ENCODE peak calls at places on chromosomes 16 and 17, in four cellular contexts. One of them, this sample, is unnamed. For H3K4me1, the result is how much of the 10 kb centered on the place peaks cover.

GRCh38 chr17:10661377-10661906 is 4.3 kb upstream of the MYH3 start:
- DNase-seq in neural progenitor cell: peak
- DNase-seq in SK-N-SH: no peak
- DNase-seq in H1: no peak
- DNase-seq in this sample: no peak

GRCh38 chr17:49013311-49014205 is 16.4 kb downstream of the IGF2BP1 start:
- DNase-seq in SK-N-SH: no peak
- DNase-seq in neural progenitor cell: peak
- DNase-seq in H1: peak
- DNase-seq in this sample: peak

GRCh38 chr16:50360033-50360778 is 8.6 kb downstream of the BRD7 start:
- DNase-seq in SK-N-SH: no peak
- DNase-seq in H1: no peak
- DNase-seq in neural progenitor cell: no peak
- DNase-seq in this sample: no peak

GRCh38 chr16:3596101-3596861 is 15.1 kb downstream of the SLX4 start:
- DNase-seq in SK-N-SH: no peak
- DNase-seq in H1: no peak
- DNase-seq in neural progenitor cell: no peak
- DNase-seq in this sample: no peak

GRCh38 chr16:15548482-15548891 is 94.5 kb downstream of the MARF1 start:
- DNase-seq in neural progenitor cell: no peak
- DNase-seq in H1: no peak
- DNase-seq in SK-N-SH: no peak
- DNase-seq in this sample: no peak

GRCh38 chr17:57489321-57489720 is 233.0 kb downstream of the MSI2 start:
- DNase-seq in H1: no peak
- DNase-seq in neural progenitor cell: no peak
- DNase-seq in SK-N-SH: no peak
- DNase-seq in this sample: no peak

GRCh38 chr16:17801024-17801423 is 330.3 kb upstream of the XYLT1 start:
- DNase-seq in H1: no peak
- DNase-seq in SK-N-SH: no peak
- DNase-seq in neural progenitor cell: no peak
- DNase-seq in this sample: no peak

GRCh38 chr17:76081295-76082210 is 2.6 kb downstream of the ZACN start:
- DNase-seq in neural progenitor cell: no peak
- DNase-seq in H1: peak
- DNase-seq in SK-N-SH: peak
- DNase-seq in this sample: peak

GRCh38 chr16:54199486-54200160 is 87.0 kb downstream of the IRX3 start:
- DNase-seq in SK-N-SH: no peak
- DNase-seq in H1: no peak
- DNase-seq in neural progenitor cell: no peak
- DNase-seq in this sample: no peak

GRCh38 chr16:58462499-58462996 is 37.4 kb upstream of the NDRG4 start:
- DNase-seq in H1: peak
- DNase-seq in neural progenitor cell: no peak
- DNase-seq in SK-N-SH: no peak
- DNase-seq in this sample: peak

GRCh38 chr16:50756466-50756865 is 14.6 kb downstream of the CYLD start:
- DNase-seq in SK-N-SH: no peak
- DNase-seq in neural progenitor cell: no peak
- DNase-seq in H1: no peak
- DNase-seq in this sample: no peak

GRCh38 chr17:66633322-66633965 is 201.5 kb upstream of the CACNG5 start:
- DNase-seq in neural progenitor cell: no peak
- DNase-seq in H1: no peak
- DNase-seq in SK-N-SH: no peak
- DNase-seq in this sample: no peak

GRCh38 chr16:73025506-73026131 is 22.3 kb downstream of the ZFHX3 start:
- DNase-seq in SK-N-SH: peak
- DNase-seq in neural progenitor cell: no peak
- DNase-seq in H1: no peak
- DNase-seq in this sample: no peak

GRCh38 chr17:80210348-80211108 is 9.6 kb downstream of the SGSH start:
- DNase-seq in neural progenitor cell: no peak
- DNase-seq in SK-N-SH: no peak
- DNase-seq in H1: no peak
- DNase-seq in this sample: no peak

GRCh38 chr16:21190599-21190998 is 20.8 kb downstream of the ZP2 start:
- DNase-seq in neural progenitor cell: no peak
- DNase-seq in H1: no peak
- DNase-seq in SK-N-SH: peak
- DNase-seq in this sample: no peak

GRCh38 chr17:79740413-79740812 is 9.7 kb downstream of the ENPP7 start:
- DNase-seq in neural progenitor cell: no peak
- DNase-seq in SK-N-SH: peak
- DNase-seq in H1: no peak
- DNase-seq in this sample: no peak

GRCh38 chr17:69854381-69854780 is 220.6 kb upstream of the KCNJ16 start:
- DNase-seq in H1: no peak
- DNase-seq in SK-N-SH: no peak
- DNase-seq in neural progenitor cell: no peak
- DNase-seq in this sample: no peak

GRCh38 chr16:48546774-48547173 is 63.2 kb downstream of the N4BP1 start:
- DNase-seq in SK-N-SH: no peak
- DNase-seq in H1: no peak
- DNase-seq in neural progenitor cell: no peak
- DNase-seq in this sample: no peak

GRCh38 chr17:9174312-9174711 is 153.0 kb downstream of the NTN1 start:
- DNase-seq in SK-N-SH: no peak
- DNase-seq in H1: no peak
- DNase-seq in neural progenitor cell: no peak
- DNase-seq in this sample: no peak

GRCh38 chr16:49696414-49697101 is 159.4 kb downstream of the ZNF423 start:
- DNase-seq in H1: peak
- DNase-seq in SK-N-SH: peak
- DNase-seq in neural progenitor cell: peak
- DNase-seq in this sample: peak

GRCh38 chr17:63714550-63715277 is 14.8 kb upstream of the LIMD2 start:
- DNase-seq in SK-N-SH: no peak
- DNase-seq in neural progenitor cell: no peak
- DNase-seq in H1: no peak
- DNase-seq in this sample: no peak

GRCh38 chr16:8948069-8948593 is 15.6 kb downstream of the USP7 start:
- DNase-seq in neural progenitor cell: no peak
- DNase-seq in H1: no peak
- DNase-seq in SK-N-SH: no peak
- DNase-seq in this sample: no peak

GRCh38 chr17:77531641-77532040 is 390.9 kb downstream of the SEC14L1 start:
- DNase-seq in H1: no peak
- DNase-seq in SK-N-SH: no peak
- DNase-seq in neural progenitor cell: no peak
- DNase-seq in this sample: no peak

GRCh38 chr17:36728030-36728991 is 126.9 kb downstream of the MRM1 start:
- DNase-seq in SK-N-SH: peak
- DNase-seq in neural progenitor cell: no peak
- DNase-seq in H1: no peak
- DNase-seq in this sample: no peak

GRCh38 chr16:53766304-53767016 is 62.5 kb downstream of the FTO start:
- DNase-seq in neural progenitor cell: no peak
- DNase-seq in H1: no peak
- DNase-seq in SK-N-SH: no peak
- DNase-seq in this sample: no peak

GRCh38 chr16:15966420-15967222 is 17.2 kb downstream of the ABCC1 start:
- DNase-seq in H1: no peak
- DNase-seq in SK-N-SH: peak
- DNase-seq in neural progenitor cell: no peak
- DNase-seq in this sample: no peak

GRCh38 chr17:45113424-45113754 is 18.9 kb downstream of the PLCD3 start:
- DNase-seq in SK-N-SH: no peak
- DNase-seq in H1: no peak
- DNase-seq in neural progenitor cell: no peak
- DNase-seq in this sample: no peak

GRCh38 chr17:45114117-45114932 is 18.0 kb downstream of the PLCD3 start:
- DNase-seq in H1: no peak
- DNase-seq in neural progenitor cell: no peak
- DNase-seq in SK-N-SH: peak
- DNase-seq in this sample: no peak

GRCh38 chr17:45110676-45111611 is 21.4 kb downstream of the PLCD3 start:
- DNase-seq in neural progenitor cell: no peak
- DNase-seq in H1: no peak
- DNase-seq in SK-N-SH: peak
- DNase-seq in this sample: no peak

GRCh38 chr17:45112559-45113423 is 19.5 kb downstream of the PLCD3 start:
- DNase-seq in neural progenitor cell: no peak
- DNase-seq in H1: no peak
- DNase-seq in SK-N-SH: no peak
- DNase-seq in this sample: no peak

DNA sequence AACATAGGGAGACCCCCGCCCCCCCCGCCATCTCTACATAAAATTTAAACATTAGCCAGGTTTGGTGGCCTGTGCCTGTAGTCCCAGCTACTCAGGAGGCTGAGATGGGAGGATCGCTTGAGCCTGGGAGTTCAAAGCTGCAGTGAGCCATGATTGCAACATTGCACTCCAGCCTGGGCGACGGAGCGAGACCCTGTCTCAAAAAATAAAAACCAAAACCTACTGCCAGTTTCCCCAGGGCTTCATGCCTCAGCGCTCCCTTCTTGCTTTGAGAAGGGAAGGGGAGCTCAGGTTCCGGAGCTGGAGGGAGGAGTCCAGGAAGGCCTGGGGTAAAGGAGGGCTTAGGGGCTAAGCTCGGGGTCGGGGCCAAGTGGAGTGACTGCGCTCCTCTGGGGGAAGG is 20.5 kb downstream of the PLCD3 start:
- DNase-seq in SK-N-SH: no peak
- DNase-seq in neural progenitor cell: no peak
- DNase-seq in H1: no peak
- DNase-seq in this sample: no peak
- H3K4me2 ChIP-seq in SK-N-SH: no peak
- H3K4me2 ChIP-seq in neural progenitor cell: no peak
- H3K4me2 ChIP-seq in H1: no peak
- H3K4me2 ChIP-seq in this sample: no peak

GRCh38 chr17:18344021-18344420 is 19.3 kb downstream of the SHMT1 start:
- DNase-seq in H1: no peak
- DNase-seq in neural progenitor cell: no peak
- DNase-seq in SK-N-SH: no peak
- DNase-seq in this sample: no peak
- H3K4me1 ChIP-seq in H1: under half
- H3K4me1 ChIP-seq in neural progenitor cell: under half
- H3K4me1 ChIP-seq in SK-N-SH: under half
- H3K4me1 ChIP-seq in this sample: under half

GRCh38 chr16:75580-76501 is 2.2 kb upstream of the MPG start:
- DNase-seq in H1: no peak
- DNase-seq in neural progenitor cell: peak
- DNase-seq in SK-N-SH: peak
- DNase-seq in this sample: peak
- H3K4me2 ChIP-seq in H1: peak
- H3K4me2 ChIP-seq in neural progenitor cell: peak
- H3K4me2 ChIP-seq in SK-N-SH: peak
- H3K4me2 ChIP-seq in this sample: peak

GRCh38 chr16:89370601-89371000 is 119.8 kb downstream of the ANKRD11 start:
- DNase-seq in SK-N-SH: no peak
- DNase-seq in H1: no peak
- DNase-seq in neural progenitor cell: no peak
- DNase-seq in this sample: no peak

GRCh38 chr16:89369266-89369895 is 121.0 kb downstream of the ANKRD11 start:
- DNase-seq in neural progenitor cell: no peak
- DNase-seq in H1: no peak
- DNase-seq in SK-N-SH: no peak
- DNase-seq in this sample: no peak

GRCh38 chr16:89370081-89370511 is 120.3 kb downstream of the ANKRD11 start:
- DNase-seq in H1: no peak
- DNase-seq in neural progenitor cell: no peak
- DNase-seq in SK-N-SH: no peak
- DNase-seq in this sample: no peak

GRCh38 chr16:89367538-89368059 is 122.8 kb downstream of the ANKRD11 start:
- DNase-seq in H1: no peak
- DNase-seq in SK-N-SH: no peak
- DNase-seq in neural progenitor cell: no peak
- DNase-seq in this sample: no peak

GRCh38 chr16:89368604-89369249 is 121.6 kb downstream of the ANKRD11 start:
- DNase-seq in neural progenitor cell: no peak
- DNase-seq in H1: no peak
- DNase-seq in SK-N-SH: no peak
- DNase-seq in this sample: no peak
- H3K4me1 ChIP-seq in neural progenitor cell: under half
- H3K4me1 ChIP-seq in H1: under half
- H3K4me1 ChIP-seq in SK-N-SH: under half
- H3K4me1 ChIP-seq in this sample: under half

GRCh38 chr16:84194018-84194417 is 3.1 kb downstream of the ADAD2 start:
- DNase-seq in SK-N-SH: no peak
- DNase-seq in H1: no peak
- DNase-seq in neural progenitor cell: no peak
- DNase-seq in this sample: no peak

GRCh38 chr16:84195201-84196093 is 4.5 kb downstream of the ADAD2 start:
- DNase-seq in neural progenitor cell: no peak
- DNase-seq in SK-N-SH: no peak
- DNase-seq in H1: no peak
- DNase-seq in this sample: no peak

GRCh38 chr16:84196101-84196500 is 5.1 kb downstream of the ADAD2 start:
- DNase-seq in SK-N-SH: no peak
- DNase-seq in H1: no peak
- DNase-seq in neural progenitor cell: no peak
- DNase-seq in this sample: no peak

GRCh38 chr16:84193480-84193879 is 2.5 kb downstream of the ADAD2 start:
- DNase-seq in SK-N-SH: no peak
- DNase-seq in H1: no peak
- DNase-seq in neural progenitor cell: no peak
- DNase-seq in this sample: no peak

DNA sequence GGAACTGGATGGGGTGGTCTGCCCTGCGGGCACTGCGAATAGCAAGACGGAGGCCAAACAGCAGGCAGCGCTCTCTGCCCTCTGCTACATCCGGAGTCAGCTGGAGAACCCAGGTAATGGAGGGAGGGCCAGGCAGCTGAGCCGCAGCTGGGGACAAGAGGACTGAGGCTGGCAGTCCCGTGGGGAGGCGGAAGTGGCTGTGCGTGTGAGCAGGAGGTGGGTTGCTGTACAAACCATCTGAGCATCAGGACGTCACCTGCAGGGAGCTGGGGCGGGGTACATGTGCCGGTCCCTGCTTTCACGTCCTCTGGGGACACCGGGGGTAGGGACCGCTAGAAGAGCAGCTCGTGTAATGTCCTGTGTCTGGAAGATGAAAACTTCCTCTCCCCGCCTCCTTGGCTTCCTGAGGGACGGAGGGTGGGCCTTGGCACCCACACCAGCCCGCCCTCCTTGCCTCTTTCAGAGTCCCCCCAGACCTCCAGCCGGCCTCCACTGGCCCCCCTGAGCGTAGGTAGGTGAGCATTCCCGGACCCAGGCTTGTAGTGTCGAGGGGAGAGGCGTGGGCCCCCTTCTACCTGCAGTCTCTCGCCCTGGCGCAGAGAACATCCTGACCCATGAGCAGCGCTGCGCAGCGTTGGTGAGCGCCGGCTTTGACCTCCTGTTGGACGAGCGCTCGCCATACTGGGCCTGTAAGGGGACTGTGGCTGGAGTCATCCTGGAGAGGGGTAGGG is 3.7 kb downstream of the ADAD2 start:
- DNase-seq in neural progenitor cell: no peak
- DNase-seq in H1: no peak
- DNase-seq in SK-N-SH: no peak
- DNase-seq in this sample: no peak
- H3K4me2 ChIP-seq in neural progenitor cell: no peak
- H3K4me2 ChIP-seq in H1: no peak
- H3K4me2 ChIP-seq in SK-N-SH: no peak
- H3K4me2 ChIP-seq in this sample: no peak